ENCODE peak calls at places on chromosomes 4 and X, in eight cellular contexts. Z, K, X, H, I, Y, T and W are unnamed samples.
A peak's percentile ranks its signal among the peaks of the same experiment; 100 is the strongest.

GRCh38 chr4:1515763-1516162 is 109.5 kb upstream of the NKX1-1 start:
- DNase-seq in Z (no peak), Y (no peak), K (no peak), X (no peak), H (no peak), T (no peak), I (no peak), W (no peak)

GRCh38 chrX:57674861-57675260 is 5.2 kb downstream of the NLRP2B start:
- DNase-seq in T (no peak), X (no peak), K (no peak), H (no peak), Y (no peak), Z (no peak), I (no peak), W (no peak)

GRCh38 chr4:38529189-38530115 is 134.5 kb upstream of the KLF3 start:
- DNase-seq in X (peak; percentile 67), H (peak; percentile 95), K (no peak), T (peak; percentile 81), Z (no peak), I (no peak), Y (peak; percentile 35), W (no peak)

GRCh38 chr4:37639551-37640293 is 46.5 kb downstream of the RELL1 start:
- DNase-seq in T (no peak), H (no peak), Y (no peak), X (no peak), K (no peak), Z (no peak), I (no peak), W (no peak)

GRCh38 chrX:10859353-10859752 is 239.0 kb upstream of the MID1 start:
- DNase-seq in K (no peak), Y (no peak), H (no peak), X (no peak), T (no peak), Z (no peak), I (no peak), W (no peak)

GRCh38 chr4:5686338-5686737 is 22.0 kb downstream of the EVC2 start:
- DNase-seq in T (no peak), Z (no peak), H (no peak), K (no peak), X (no peak), I (no peak), Y (no peak), W (no peak)

GRCh38 chr4:107275192-107275591 is 239.1 kb upstream of the DKK2 start:
- DNase-seq in X (no peak), H (no peak), I (no peak), Z (no peak), K (no peak), Y (no peak), T (no peak), W (no peak)

GRCh38 chrX:155766321-155766720 is 114.8 kb upstream of the VAMP7 start:
- DNase-seq in X (no peak), T (no peak), K (no peak), H (no peak), Y (no peak), Z (no peak), I (no peak), W (no peak)

GRCh38 chr4:113435893-113436292 is 325.6 kb downstream of the CAMK2D start:
- DNase-seq in H (no peak), X (no peak), T (no peak), Z (no peak), Y (no peak), I (no peak), K (no peak), W (no peak)

GRCh38 chrX:150772150-150772970 is 79.2 kb downstream of the MTMR1 start:
- DNase-seq in H (peak; percentile 81), I (peak; percentile 89), T (peak; percentile 81), K (no peak), X (peak; percentile 82), Z (peak; percentile 36), Y (no peak), W (peak; percentile 71)

GRCh38 chr4:183873389-183874185 is 31.5 kb upstream of the STOX2 start:
- DNase-seq in T (no peak), I (no peak), H (no peak), Z (no peak), Y (no peak), X (no peak), K (no peak), W (no peak)

GRCh38 chr4:76182463-76182862 is 31.2 kb downstream of the SCARB2 start:
- DNase-seq in Z (no peak), I (no peak), Y (no peak), T (no peak), K (no peak), H (no peak), X (no peak), W (no peak)

GRCh38 chrX:48890934-48891401 is 6.6 kb downstream of the TIMM17B start:
- DNase-seq in X (no peak), I (peak; percentile 65), Y (no peak), H (peak; percentile 28), K (no peak), T (no peak), Z (no peak), W (peak; percentile 41)

GRCh38 chr4:152696764-152697250 is 17.0 kb upstream of the TMEM154 start:
- DNase-seq in K (no peak), Z (peak; percentile 63), H (no peak), I (no peak), T (peak; percentile 30), Y (peak; percentile 98), X (peak; percentile 50), W (no peak)

GRCh38 chrX:111447298-111447697 is 35.3 kb upstream of the DCX start:
- DNase-seq in X (no peak), Y (no peak), Z (peak; percentile 2), K (no peak), T (no peak), H (peak; percentile 51), I (peak; percentile 20), W (no peak)

GRCh38 chr4:82866706-82867385 is 24.1 kb downstream of the SEC31A start:
- DNase-seq in T (no peak), Y (no peak), I (no peak), K (no peak), X (no peak), Z (no peak), H (no peak), W (no peak)

GRCh38 chr4:83075271-83075670 is 39.3 kb downstream of the PLAC8 start:
- DNase-seq in Y (no peak), K (no peak), Z (no peak), H (no peak), T (no peak), I (no peak), X (no peak), W (no peak)

GRCh38 chrX:21683910-21684309 is 25.8 kb upstream of the KLHL34 start:
- DNase-seq in K (no peak), T (no peak), H (no peak), Z (no peak), Y (no peak), X (no peak), I (no peak), W (no peak)

GRCh38 chr4:183721207-183722081 is 62.4 kb downstream of the TRAPPC11 start:
- DNase-seq in T (peak; percentile 79), X (peak; percentile 83), K (no peak), Z (peak; percentile 96), H (peak; percentile 8), I (peak; percentile 74), Y (no peak), W (peak; percentile 93)

GRCh38 chr4:139665079-139665689 is 435 bp upstream of the MGST2 start:
- DNase-seq in I (no peak), T (no peak), K (no peak), X (no peak), Z (no peak), Y (no peak), H (no peak), W (no peak)

GRCh38 chr4:100555791-100556190 is 38.0 kb upstream of the EMCN start:
- DNase-seq in Y (no peak), H (no peak), I (no peak), X (no peak), T (no peak), Z (no peak), K (no peak), W (no peak)

GRCh38 chr4:70583952-70584834 is 7.9 kb upstream of the AMBN start:
- DNase-seq in Y (no peak), K (no peak), X (no peak), Z (peak; percentile 55), T (peak; percentile 39), I (no peak), H (no peak), W (no peak)
- TF ChIP-seq POLR2AphosphoS5 in Y (no peak), K (no peak), X (no peak), Z (no peak), T (no peak), I (no peak), H (no peak), W (no peak)

GRCh38 chr4:133402616-133403015 is 253.5 kb downstream of the PCDH10 start:
- DNase-seq in I (no peak), X (no peak), Z (no peak), Y (no peak), H (no peak), T (no peak), K (no peak), W (no peak)
- TF ChIP-seq EP300 in I (no peak), X (no peak), Z (no peak), Y (no peak), H (no peak), T (no peak), K (no peak), W (no peak)

DNA sequence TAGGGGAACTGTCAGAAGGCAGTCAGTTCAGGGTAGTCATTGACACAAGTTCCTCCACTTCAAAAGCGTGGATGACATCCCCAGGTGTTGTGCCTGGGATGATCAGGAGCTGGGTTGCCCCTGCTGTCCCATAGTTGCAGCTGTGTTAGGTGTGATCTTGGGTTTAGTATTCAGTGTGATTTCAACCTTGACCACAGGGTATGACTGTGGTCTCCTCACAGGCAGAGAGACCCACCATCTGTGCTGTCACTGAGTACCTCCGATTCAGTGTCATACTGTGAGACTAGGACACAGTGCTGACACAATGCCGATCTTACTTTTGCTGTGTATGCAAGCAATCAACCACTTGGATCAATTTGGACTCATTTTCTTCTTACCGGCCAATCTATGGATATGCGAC is 25.2 kb downstream of the FOXR2 start:
- DNase-seq in T (no peak), K (no peak), X (no peak), Z (no peak), Y (no peak), I (no peak), H (no peak), W (no peak)
- TF ChIP-seq CTCF in T (no peak), K (no peak), X (no peak), Z (no peak), Y (no peak), I (no peak), H (no peak), W (no peak)

GRCh38 chr4:6918345-6918744 is 8.7 kb downstream of the TBC1D14 start:
- DNase-seq in H (no peak), I (no peak), K (no peak), X (no peak), Y (no peak), T (no peak), Z (no peak), W (no peak)

GRCh38 chr4:6915041-6916005 is 5.7 kb downstream of the TBC1D14 start:
- DNase-seq in K (no peak), X (no peak), T (no peak), I (no peak), H (peak; percentile 16), Z (no peak), Y (no peak), W (no peak)

GRCh38 chr4:6916069-6916586 is 6.5 kb downstream of the TBC1D14 start:
- DNase-seq in X (peak; percentile 41), Z (no peak), H (no peak), K (no peak), Y (no peak), T (no peak), I (no peak), W (no peak)

GRCh38 chr4:6917445-6918241 is 8.0 kb downstream of the TBC1D14 start:
- DNase-seq in T (peak; percentile 96), H (peak; percentile 92), Z (peak; percentile 95), I (peak; percentile 56), Y (no peak), X (peak; percentile 95), K (no peak), W (peak; percentile 95)

GRCh38 chr4:6916587-6917444 is 7.2 kb downstream of the TBC1D14 start:
- DNase-seq in K (no peak), H (peak; percentile 97), Z (no peak), X (peak; percentile 80), I (no peak), Y (no peak), T (peak; percentile 70), W (no peak)
- TF ChIP-seq POLR2AphosphoS5 in K (no peak), H (peak; percentile 75), Z (no peak), X (peak; percentile 81), I (no peak), Y (no peak), T (no peak), W (peak; percentile 75)